ENCODE peak calls at places on chromosomes 11 and 22, in ten cellular contexts. B is astrocyte of the hippocampus; Y is stimulated activated CD4-positive, alpha-beta T cell treated with anti-CD3 and anti-CD28 coated beads, Interleukin-2, amount 100 ng/mL, for 24 hours; O is caudate nucleus; N is cardiac fibroblast; V is activated T-helper 1 cell treated with anti-CD3 and anti-CD28 coated beads, Interleukin-2, amount 50 U/mL, for 16 hours; R is activated CD4-positive, alpha-beta T cell treated with anti-CD3 and anti-CD28 coated beads, Interleukin-2, amount 50 U/mL, for 48 hours; L is AG04450; Z is effector CD4-positive, alpha-beta T cell; U is endothelial cell. P is an unnamed sample.

GRCh38 chr11:35934981-35935380 is 8.9 kb upstream of the LDLRAD3 start:
- DNase-seq in L (no peak), V (no peak), Y (no peak), U (no peak), B (no peak), R (no peak), Z (no peak), N (no peak), O (no peak), P (no peak)

GRCh38 chr11:3213659-3214419 is 4.8 kb downstream of the MRGPRG start:
- DNase-seq in L (no peak), V (no peak), O (no peak), N (no peak), B (no peak), R (no peak), U (no peak), Y (no peak), Z (no peak), P (no peak)

GRCh38 chr11:34345991-34346480 is 11.8 kb downstream of the ABTB2 start:
- DNase-seq in B (peak; percentile 63), O (no peak), V (no peak), Y (no peak), R (no peak), U (no peak), L (no peak), Z (no peak), N (peak; percentile 65), P (no peak)

GRCh38 chr22:20465759-20466077 is 28.1 kb upstream of the SCARF2 start:
- DNase-seq in R (no peak), Y (no peak), B (no peak), Z (no peak), O (no peak), N (no peak), L (no peak), V (no peak), U (no peak), P (no peak)

GRCh38 chr22:25630446-25630845 is 66.0 kb downstream of the GRK3 start:
- DNase-seq in O (no peak), Z (no peak), Y (no peak), R (no peak), V (no peak), U (no peak), B (peak; percentile 73), N (peak; percentile 15), L (no peak), P (no peak)

GRCh38 chr11:105208038-105208437 is 68.5 kb upstream of the CARD18 start:
- DNase-seq in Z (no peak), U (no peak), V (no peak), N (no peak), Y (no peak), L (no peak), B (no peak), O (no peak), R (no peak), P (no peak)

GRCh38 chr11:13215157-13215556 is 62.4 kb upstream of the BMAL1 start:
- DNase-seq in Z (no peak), U (no peak), N (peak; percentile 83), O (no peak), L (peak; percentile 57), R (no peak), B (peak; percentile 78), V (no peak), Y (no peak), P (no peak)

GRCh38 chr11:113806403-113806802 is 26.8 kb downstream of the CLDN25 start:
- DNase-seq in R (no peak), V (no peak), B (peak; percentile 37), Z (no peak), N (peak; percentile 43), Y (no peak), L (no peak), O (no peak), U (peak; percentile 65), P (no peak)

GRCh38 chr11:117026593-117027330 is 71.5 kb downstream of the SIK3 start:
- DNase-seq in V (no peak), Y (no peak), N (peak; percentile 91), L (peak; percentile 45), B (peak; percentile 70), R (no peak), Z (no peak), O (no peak), U (no peak), P (no peak)

GRCh38 chr11:126528075-126528474 is 172.6 kb downstream of the ST3GAL4 start:
- DNase-seq in B (no peak), V (no peak), R (no peak), U (no peak), Y (no peak), L (no peak), Z (no peak), N (no peak), O (no peak), P (no peak)

GRCh38 chr11:19736831-19737230 is 24.2 kb downstream of the NAV2 start:
- DNase-seq in U (no peak), L (no peak), N (no peak), Y (no peak), Z (no peak), O (no peak), B (no peak), V (no peak), R (no peak), P (no peak)

GRCh38 chr11:42345933-42346332 is 886.5 kb upstream of the LRRC4C start:
- DNase-seq in N (no peak), B (no peak), Y (no peak), L (no peak), Z (no peak), O (no peak), U (no peak), V (no peak), R (no peak), P (no peak)

GRCh38 chr11:60065801-60066200 is 9.3 kb downstream of the MS4A3 start:
- DNase-seq in N (no peak), U (no peak), V (no peak), Z (no peak), L (no peak), R (no peak), Y (no peak), O (no peak), B (no peak), P (no peak)

GRCh38 chr11:116581349-116581748 is 191.4 kb downstream of the BUD13 start:
- DNase-seq in O (no peak), B (no peak), N (no peak), L (no peak), V (no peak), R (no peak), Y (no peak), U (no peak), Z (no peak), P (no peak)

GRCh38 chr22:49827853-49828598 is at the start of gene BRD1:
- DNase-seq in N (peak; percentile 53), L (peak; percentile 16), Y (peak; percentile 73), B (peak; percentile 87), U (peak; percentile 62), O (no peak), Z (peak; percentile 30), R (peak; percentile 51), V (no peak), P (no peak)

GRCh38 chr22:23893446-23893956 is 682 bp upstream of the MIF start:
- DNase-seq in Y (no peak), U (no peak), N (no peak), L (no peak), O (no peak), R (no peak), V (no peak), B (no peak), Z (no peak), P (no peak)

GRCh38 chr11:88709567-88709966 is 356.2 kb downstream of the GRM5 start:
- DNase-seq in Z (no peak), N (no peak), O (no peak), B (no peak), U (no peak), R (no peak), Y (no peak), V (no peak), L (no peak), P (no peak)

GRCh38 chr11:65355776-65356393 is 1.3 kb downstream of the TIGD3 start:
- DNase-seq in B (peak; percentile 57), U (peak; percentile 33), V (no peak), Z (no peak), R (no peak), L (no peak), Y (no peak), N (peak; percentile 44), O (no peak), P (no peak)

GRCh38 chr11:122910775-122911174 is 28.2 kb downstream of the JHY start:
- DNase-seq in B (peak; percentile 61), N (peak; percentile 52), R (no peak), Y (no peak), U (no peak), O (no peak), L (no peak), V (no peak), Z (no peak), P (no peak)

GRCh38 chr11:28491431-28491830 is 383.2 kb downstream of the METTL15 start:
- DNase-seq in N (peak; percentile 13), U (no peak), Y (no peak), Z (no peak), B (no peak), L (no peak), O (no peak), V (no peak), R (no peak), P (no peak)

GRCh38 chr11:2510626-2511402 is 66.0 kb downstream of the KCNQ1 start:
- DNase-seq in N (no peak), V (peak; percentile 3), Y (no peak), R (no peak), U (no peak), O (no peak), Z (no peak), L (no peak), B (no peak), P (no peak)

GRCh38 chr22:39280250-39280649 is 35.5 kb upstream of the PDGFB start:
- DNase-seq in O (no peak), B (no peak), N (no peak), L (no peak), Y (no peak), U (no peak), V (no peak), R (no peak), Z (no peak), P (no peak)

GRCh38 chr11:60504219-60504618 is 11.0 kb upstream of the MS4A13 start:
- DNase-seq in O (no peak), V (no peak), N (no peak), R (no peak), B (no peak), U (no peak), Y (no peak), Z (no peak), L (no peak), P (no peak)

GRCh38 chr11:65560555-65561418 is 2.6 kb upstream of the LTBP3 start:
- DNase-seq in L (no peak), Y (no peak), V (no peak), N (peak; percentile 63), Z (no peak), O (no peak), R (no peak), U (no peak), B (peak; percentile 86), P (peak; percentile 10)

GRCh38 chr11:103031834-103032233 is 60.1 kb downstream of the DCUN1D5 start:
- DNase-seq in N (peak; percentile 62), O (no peak), Z (no peak), L (no peak), V (no peak), Y (no peak), B (no peak), R (no peak), U (no peak), P (no peak)

GRCh38 chr11:44658451-44658850 is 68.3 kb upstream of the TSPAN18 start:
- DNase-seq in Y (peak; percentile 21), Z (peak; percentile 14), B (peak; percentile 24), U (peak; percentile 30), R (peak; percentile 12), N (peak; percentile 36), V (no peak), L (no peak), O (no peak), P (no peak)

GRCh38 chr11:108870373-108871020 is 205.6 kb downstream of the DDX10 start:
- DNase-seq in Y (no peak), N (peak; percentile 85), O (no peak), V (no peak), R (no peak), B (peak; percentile 78), Z (no peak), U (no peak), L (peak; percentile 34), P (no peak)

GRCh38 chr11:125626381-125626950 is 1.5 kb downstream of the CHEK1 start:
- DNase-seq in L (no peak), U (no peak), O (no peak), R (peak; percentile 8), N (no peak), Z (peak; percentile 3), Y (no peak), V (no peak), B (no peak), P (no peak)